ENCODE peak calls at places on chromosomes 1 and 21, in five cellular contexts. H is thoracic aorta, J is esophagus muscularis mucosa, Y is left lung, V is hepatocyte. W is an unnamed sample.
A peak's percentile ranks its signal among the peaks of the same experiment; 100 is the strongest.

GRCh38 chr1:41499591-41499990 is 15.1 kb upstream of the EDN2 start:
- DNase-seq in H (no peak), J (no peak), Y (no peak), V (no peak), W (no peak)

GRCh38 chr1:2255047-2255419 is 26.9 kb downstream of the SKI start:
- DNase-seq in H (no peak), J (no peak), Y (no peak), V (no peak), W (no peak)

GRCh38 chr21:36048357-36048756 is 12.0 kb downstream of the SETD4 start:
- DNase-seq in H (no peak), J (no peak), Y (no peak), V (no peak), W (no peak)

GRCh38 chr1:54980528-54981241 is at the start of gene TMEM61:
- DNase-seq in H (no peak), J (no peak), Y (peak; percentile 81), V (peak; percentile 50), W (peak; percentile 58)

GRCh38 chr1:239812580-239812979 is 279.1 kb upstream of the FMN2 start:
- DNase-seq in H (no peak), J (no peak), Y (no peak), V (no peak), W (no peak)

GRCh38 chr1:25494952-25495351 is 48.5 kb upstream of the LDLRAP1 start:
- DNase-seq in H (no peak), J (no peak), Y (no peak), V (no peak), W (no peak)

GRCh38 chr1:68969430-68969829 is 472.5 kb upstream of the DEPDC1 start:
- DNase-seq in H (no peak), J (no peak), Y (no peak), V (no peak), W (no peak)

GRCh38 chr1:235834620-235835019 is 32.1 kb downstream of the LYST start:
- DNase-seq in H (no peak), J (no peak), Y (no peak), V (no peak), W (no peak)

GRCh38 chr1:183283286-183283685 is 97.2 kb downstream of the LAMC2 start:
- DNase-seq in H (no peak), J (no peak), Y (no peak), V (no peak), W (no peak)

GRCh38 chr1:183279835-183280234 is 93.8 kb downstream of the LAMC2 start:
- DNase-seq in H (no peak), J (no peak), Y (peak; percentile 94), V (peak; percentile 34), W (peak; percentile 27)

GRCh38 chr1:183282101-183282855 is 96.2 kb downstream of the LAMC2 start:
- DNase-seq in H (no peak), J (no peak), Y (no peak), V (no peak), W (no peak)

GRCh38 chr1:183281039-183281438 is 95.0 kb downstream of the LAMC2 start:
- DNase-seq in H (peak; percentile 27), J (no peak), Y (no peak), V (no peak), W (peak; percentile 29)

DNA sequence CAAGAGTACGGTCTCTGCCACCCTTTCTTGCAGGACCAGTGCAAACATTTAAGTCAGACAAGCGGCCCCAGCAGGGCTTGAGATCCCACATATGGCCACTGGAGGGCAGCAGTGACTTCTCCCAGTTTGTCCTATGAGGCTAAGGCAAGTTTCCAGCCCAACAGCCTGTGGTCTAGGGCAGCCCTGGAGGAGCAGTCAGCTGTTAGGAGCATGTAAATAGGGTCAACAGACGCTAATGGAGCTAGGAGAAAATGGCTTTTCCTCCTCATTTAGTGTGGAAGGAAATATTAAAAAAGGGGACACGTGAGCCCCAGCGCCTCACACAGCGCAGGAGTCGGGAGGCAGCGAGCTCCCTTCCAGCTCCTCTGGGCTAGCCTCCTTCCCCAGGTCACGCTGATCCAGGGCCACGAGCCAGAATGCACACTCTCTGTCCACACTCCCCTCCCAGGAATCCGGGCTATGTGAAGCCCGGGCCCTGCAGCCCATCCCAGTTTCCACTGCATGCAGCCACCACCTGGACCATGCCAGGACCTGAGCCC is 95.6 kb downstream of the LAMC2 start:
- DNase-seq in H (peak; percentile 80), J (peak; percentile 98), Y (peak; percentile 89), V (peak; percentile 93), W (peak; percentile 88)
- H3K4me3 ChIP-seq in H (peak overlapping the region; percentile 40), J (peak overlapping the region; percentile 16), Y (no peak overlapping the region), V (no peak overlapping the region), W (no peak overlapping the region)

DNA sequence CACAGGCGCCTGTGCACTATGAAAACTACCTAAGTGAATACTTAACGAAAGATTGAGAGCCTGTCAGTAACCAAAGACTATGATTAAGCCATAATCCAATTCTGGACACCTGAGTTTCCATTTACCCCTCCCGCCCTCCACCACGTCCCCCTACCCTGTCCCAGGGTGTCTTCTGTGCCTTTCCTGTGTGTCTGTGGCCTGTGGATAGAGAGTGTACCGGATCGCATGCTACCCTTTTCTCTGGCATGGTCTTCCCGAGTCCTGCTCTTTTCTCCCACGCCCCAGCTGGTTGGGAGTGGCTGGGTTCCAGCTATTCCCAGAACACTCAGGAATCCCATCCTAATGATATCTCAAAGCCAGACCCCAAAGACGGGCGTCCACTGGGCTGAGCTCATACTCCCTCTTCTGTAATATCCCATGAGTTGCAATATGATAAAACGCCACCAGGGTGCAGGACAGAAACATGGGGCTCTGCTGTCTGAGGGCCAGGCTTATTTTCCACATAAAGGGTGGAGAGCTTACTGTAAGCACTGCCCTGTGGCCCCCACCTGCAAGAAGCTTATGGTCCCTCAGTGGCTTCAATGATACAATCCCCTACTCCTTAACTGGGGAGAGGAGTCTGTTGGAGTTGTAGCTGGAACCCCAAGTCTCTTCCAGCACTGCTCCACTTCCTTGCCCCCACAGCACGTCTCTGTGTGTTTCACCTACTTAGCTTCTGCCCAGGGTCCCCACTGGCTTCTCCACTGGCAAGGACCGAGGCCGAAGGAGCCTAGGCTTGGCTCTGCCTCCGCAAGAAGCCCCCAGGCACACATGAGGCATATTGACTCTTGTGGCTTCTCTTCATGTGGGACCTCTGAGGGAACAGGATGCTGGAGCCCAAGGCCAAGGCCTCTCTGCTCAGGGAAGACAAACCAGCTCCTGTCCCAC is 17.6 kb upstream of the ALX3 start:
- DNase-seq in H (no peak), J (no peak), Y (no peak), V (peak; percentile 76), W (peak; percentile 52)
- H3K27me3 ChIP-seq in H (no peaks in the 10 kb centered on the region), J (peaks cover 6% of the 10 kb centered on the region), Y (peaks cover 46% of the 10 kb centered on the region), V (peaks cover 54% of the 10 kb centered on the region), W (peaks cover 10% of the 10 kb centered on the region)

GRCh38 chr1:156815307-156815826 is 1.3 kb downstream of the SH2D2A start:
- DNase-seq in H (peak; percentile 13), J (no peak), Y (no peak), V (peak; percentile 43), W (no peak)

GRCh38 chr1:156813750-156814570 is 2.7 kb downstream of the SH2D2A start:
- DNase-seq in H (no peak), J (no peak), Y (peak; percentile 93), V (peak; percentile 82), W (peak; percentile 72)

GRCh38 chr1:156814571-156815260 is 1.9 kb downstream of the SH2D2A start:
- DNase-seq in H (no peak), J (no peak), Y (peak; percentile 72), V (no peak), W (no peak)

GRCh38 chr1:156812293-156812990 is 4.2 kb downstream of the SH2D2A start:
- DNase-seq in H (no peak), J (no peak), Y (no peak), V (no peak), W (no peak)

DNA sequence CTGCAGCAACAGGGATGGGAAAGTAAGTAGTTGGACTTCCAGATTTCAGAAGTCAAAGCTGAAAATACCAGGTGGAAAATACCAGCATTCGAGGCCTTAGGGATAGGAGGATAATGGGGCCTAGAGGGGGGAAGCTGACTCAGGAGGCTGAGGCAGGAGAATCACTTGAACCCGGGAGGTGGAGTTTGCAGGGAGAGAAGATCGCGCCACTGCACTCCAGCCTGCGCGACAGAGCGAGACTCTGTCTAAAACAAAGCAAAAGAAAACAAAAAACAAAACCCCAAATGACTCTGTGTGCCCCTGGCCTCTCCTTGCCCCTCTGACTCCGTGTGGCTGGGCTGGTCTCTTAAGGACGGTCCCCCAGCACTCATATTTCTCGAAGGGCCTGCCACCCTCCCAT is 3.4 kb downstream of the SH2D2A start:
- DNase-seq in H (no peak), J (no peak), Y (no peak), V (no peak), W (no peak)
- H3K4me3 ChIP-seq in H (peak overlapping the region; percentile 77), J (peak overlapping the region; percentile 55), Y (peak overlapping the region; percentile 39), V (peak overlapping the region; percentile 18), W (peak overlapping the region; percentile 53)

GRCh38 chr1:155124503-155125463 is 2.9 kb upstream of the EFNA1 start:
- DNase-seq in H (no peak), J (no peak), Y (no peak), V (no peak), W (peak; percentile 68)

GRCh38 chr1:155126494-155127104 is 1.1 kb upstream of the EFNA1 start:
- DNase-seq in H (no peak), J (no peak), Y (peak; percentile 90), V (peak; percentile 86), W (peak; percentile 63)

GRCh38 chr1:155125511-155125945 is 2.1 kb upstream of the EFNA1 start:
- DNase-seq in H (no peak), J (no peak), Y (no peak), V (no peak), W (no peak)

GRCh38 chr1:155127105-155127671 is 488 bp upstream of the EFNA1 start:
- DNase-seq in H (no peak), J (peak; percentile 93), Y (peak; percentile 89), V (peak; percentile 88), W (peak; percentile 82)

GRCh38 chr1:155125946-155126493 is 1.7 kb upstream of the EFNA1 start:
- DNase-seq in H (no peak), J (no peak), Y (peak; percentile 86), V (peak; percentile 84), W (peak; percentile 91)
- H3K27me3 ChIP-seq in H (no peaks in the 10 kb centered on the region), J (no peaks in the 10 kb centered on the region), Y (peaks cover 57% of the 10 kb centered on the region), V (no peaks in the 10 kb centered on the region), W (peaks cover 9% of the 10 kb centered on the region)

GRCh38 chr1:217674330-217674729 is 43.2 kb downstream of the SPATA17 start:
- DNase-seq in H (no peak), J (no peak), Y (peak; percentile 48), V (no peak), W (no peak)
- H3K4me3 ChIP-seq in H (no peak overlapping the region), J (no peak overlapping the region), Y (no peak overlapping the region), V (no peak overlapping the region), W (no peak overlapping the region)

GRCh38 chr1:160658162-160658955 is 11.5 kb upstream of the SLAMF1 start:
- DNase-seq in H (no peak), J (peak; percentile 47), Y (no peak), V (peak; percentile 43), W (no peak)
- H3K27me3 ChIP-seq in H (no peaks in the 10 kb centered on the region), J (no peaks in the 10 kb centered on the region), Y (no peaks in the 10 kb centered on the region), V (no peaks in the 10 kb centered on the region), W (no peaks in the 10 kb centered on the region)

GRCh38 chr1:94928293-94928939 is 1.5 kb upstream of the CNN3 start:
- DNase-seq in H (no peak), J (no peak), Y (no peak), V (no peak), W (no peak)
- H3K4me3 ChIP-seq in H (peak overlapping the region; percentile 92), J (peak overlapping the region; percentile 75), Y (peak overlapping the region; percentile 70), V (peak overlapping the region; percentile 3), W (peak overlapping the region; percentile 85)

DNA sequence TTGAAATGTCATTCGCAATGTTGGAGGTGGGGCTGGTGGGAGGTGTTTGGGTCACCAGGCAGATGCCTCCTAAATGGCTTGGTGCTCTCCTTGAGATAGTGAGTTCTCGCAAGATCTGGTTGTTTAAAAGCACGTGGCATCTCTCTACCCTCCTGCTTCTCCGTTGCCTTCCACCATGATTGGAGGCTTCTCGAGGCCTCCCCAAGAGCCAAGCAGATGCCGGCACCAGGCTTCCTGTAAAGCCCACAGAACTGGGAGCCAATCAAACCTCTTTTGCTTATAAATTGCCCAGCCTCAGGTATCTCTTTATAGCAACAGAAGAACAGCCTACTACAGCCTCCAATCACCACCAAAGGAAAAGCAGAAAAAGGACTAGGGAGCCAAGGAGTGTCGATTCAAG is 80.5 kb downstream of the PDE9A start:
- DNase-seq in H (no peak), J (no peak), Y (no peak), V (no peak), W (no peak)
- H3K27me3 ChIP-seq in H (no peaks in the 10 kb centered on the region), J (no peaks in the 10 kb centered on the region), Y (no peaks in the 10 kb centered on the region), V (no peaks in the 10 kb centered on the region), W (no peaks in the 10 kb centered on the region)

W was measured in stomach.